ENCODE peak calls at places on chromosome 20, in nine cellular contexts. N is esophagus squamous epithelium, K is uterus, O is HAP-1, S is left ventricle myocardium inferior, V is fibroblast of lung, X is tibial artery, E is H1, H is adrenal gland. Z is an unnamed sample.

GRCh38 chr20:58604410-58604881 is 46.6 kb upstream of the STX16 start:
- DNase-seq in N (no peak), K (no peak), O (no peak), S (no peak), V (no peak), X (no peak), E (no peak), H (no peak), Z (no peak)

GRCh38 chr20:35953411-35954199 is 697 bp downstream of the SCAND1 start:
- DNase-seq in N (no peak), K (no peak), O (peak; percentile 42), S (peak; percentile 48), V (peak; percentile 51), X (peak; percentile 28), E (no peak), H (peak; percentile 69), Z (no peak)

GRCh38 chr20:17570347-17571152 is 675 bp downstream of the DSTN start:
- DNase-seq in N (no peak), K (peak; percentile 60), O (peak; percentile 72), S (peak; percentile 37), V (peak; percentile 49), X (peak; percentile 59), E (no peak), H (peak; percentile 84), Z (no peak)

GRCh38 chr20:10857362-10858070 is 183.7 kb upstream of the JAG1 start:
- DNase-seq in N (no peak), K (peak; percentile 36), O (no peak), S (no peak), V (peak; percentile 91), X (peak; percentile 49), E (no peak), H (no peak), Z (no peak)

GRCh38 chr20:62167474-62167873 is 15.4 kb upstream of the MTG2 start:
- DNase-seq in N (no peak), K (no peak), O (no peak), S (no peak), V (no peak), X (no peak), E (no peak), H (no peak), Z (no peak)

GRCh38 chr20:17666491-17666890 is 15.6 kb downstream of the RRBP1 start:
- DNase-seq in N (no peak), K (no peak), O (no peak), S (no peak), V (peak; percentile 67), X (no peak), E (no peak), H (no peak), Z (no peak)

GRCh38 chr20:63484236-63484635 is 11.8 kb upstream of the KCNQ2 start:
- DNase-seq in N (no peak), K (no peak), O (peak; percentile 36), S (no peak), V (no peak), X (no peak), E (no peak), H (no peak), Z (no peak)

GRCh38 chr20:34974246-34974645 is 18.6 kb downstream of the MYH7B start:
- DNase-seq in N (no peak), K (no peak), O (no peak), S (no peak), V (no peak), X (no peak), E (no peak), H (no peak), Z (no peak)

GRCh38 chr20:4667836-4668235 is 53.9 kb upstream of the PRND start:
- DNase-seq in N (no peak), K (no peak), O (no peak), S (no peak), V (no peak), X (no peak), E (no peak), H (no peak), Z (no peak)

GRCh38 chr20:62417981-62418708 is 9.2 kb downstream of the RBBP8NL start:
- DNase-seq in N (no peak), K (no peak), O (no peak), S (no peak), V (no peak), X (no peak), E (no peak), H (no peak), Z (no peak)

GRCh38 chr20:11849976-11850670 is 67.6 kb upstream of the BTBD3 start:
- DNase-seq in N (no peak), K (no peak), O (peak; percentile 63), S (no peak), V (peak; percentile 84), X (peak; percentile 28), E (no peak), H (no peak), Z (no peak)

GRCh38 chr20:6134592-6134991 is 11.8 kb upstream of the FERMT1 start:
- DNase-seq in N (no peak), K (no peak), O (no peak), S (no peak), V (no peak), X (no peak), E (no peak), H (peak; percentile 34), Z (no peak)

GRCh38 chr20:53751394-53752368 is 158.0 kb upstream of the ZNF217 start:
- DNase-seq in N (no peak), K (no peak), O (no peak), S (no peak), V (peak; percentile 41), X (no peak), E (no peak), H (no peak), Z (no peak)

GRCh38 chr20:967796-968742 is 34.0 kb downstream of the RSPO4 start:
- DNase-seq in N (no peak), K (no peak), O (peak; percentile 35), S (no peak), V (peak; percentile 23), X (no peak), E (no peak), H (no peak), Z (no peak)

GRCh38 chr20:32201296-32201976 is 6.1 kb downstream of the PLAGL2 start:
- DNase-seq in N (no peak), K (no peak), O (no peak), S (no peak), V (peak; percentile 51), X (no peak), E (no peak), H (no peak), Z (no peak)

GRCh38 chr20:32204485-32205115 is 2.9 kb downstream of the PLAGL2 start:
- DNase-seq in N (no peak), K (no peak), O (no peak), S (no peak), V (no peak), X (no peak), E (no peak), H (no peak), Z (no peak)

GRCh38 chr20:32199006-32199405 is 8.5 kb downstream of the PLAGL2 start:
- DNase-seq in N (no peak), K (no peak), O (no peak), S (no peak), V (no peak), X (no peak), E (no peak), H (no peak), Z (no peak)

GRCh38 chr20:32203556-32204484 is 3.7 kb downstream of the PLAGL2 start:
- DNase-seq in N (no peak), K (peak; percentile 73), O (no peak), S (no peak), V (peak; percentile 22), X (no peak), E (no peak), H (no peak), Z (no peak)

DNA sequence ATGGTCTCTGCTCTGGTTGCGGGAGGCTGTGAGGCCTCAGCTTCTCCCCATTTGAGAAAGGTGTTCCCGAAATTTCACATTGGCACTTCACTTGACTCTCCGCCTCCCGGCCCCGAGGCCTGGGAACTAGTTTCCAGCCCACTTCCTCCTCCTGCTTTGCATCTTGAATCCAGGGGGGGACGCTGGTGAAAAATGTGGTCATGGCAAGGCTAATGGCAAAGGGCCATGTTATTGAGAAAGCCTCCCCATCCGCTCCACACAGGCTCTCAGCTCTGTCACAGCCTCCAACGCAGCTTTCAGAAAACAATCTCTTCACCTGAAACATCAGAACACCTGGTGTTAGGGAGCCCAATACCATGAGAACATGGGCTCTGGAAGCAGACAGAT is 5.6 kb downstream of the PLAGL2 start:
- DNase-seq in N (no peak), K (no peak), O (no peak), S (no peak), V (no peak), X (no peak), E (no peak), H (no peak), Z (no peak)
- H3K4me1 ChIP-seq in N (peaks cover 18% of the 10 kb centered on the region), K (peaks cover 12% of the 10 kb centered on the region), O (peaks cover 22% of the 10 kb centered on the region), S (peaks cover 77% of the 10 kb centered on the region), V (peaks cover 9% of the 10 kb centered on the region), X (peaks cover 35% of the 10 kb centered on the region), E (peaks cover 20% of the 10 kb centered on the region), H (peaks cover 56% of the 10 kb centered on the region), Z (peaks cover 48% of the 10 kb centered on the region)

GRCh38 chr20:49693435-49694171 is 20.1 kb downstream of the B4GALT5 start:
- DNase-seq in N (no peak), K (no peak), O (no peak), S (no peak), V (no peak), X (no peak), E (no peak), H (no peak), Z (no peak)
- H3K4me1 ChIP-seq in N (peaks cover 11% of the 10 kb centered on the region), K (no peaks in the 10 kb centered on the region), O (peaks cover 21% of the 10 kb centered on the region), S (peaks cover 90% of the 10 kb centered on the region), V (no peaks in the 10 kb centered on the region), X (peaks cover 3% of the 10 kb centered on the region), E (peaks cover 11% of the 10 kb centered on the region), H (peaks cover 84% of the 10 kb centered on the region), Z (peaks cover 48% of the 10 kb centered on the region)

GRCh38 chr20:46355778-46356177 is 47.5 kb upstream of the CDH22 start:
- DNase-seq in N (no peak), K (no peak), O (no peak), S (no peak), V (no peak), X (no peak), E (no peak), H (no peak), Z (no peak)
- H3K4me1 ChIP-seq in N (peaks cover 9% of the 10 kb centered on the region), K (peaks cover 8% of the 10 kb centered on the region), O (no peaks in the 10 kb centered on the region), S (peaks cover 55% of the 10 kb centered on the region), V (no peaks in the 10 kb centered on the region), X (peaks cover 16% of the 10 kb centered on the region), E (peaks cover 8% of the 10 kb centered on the region), H (peaks cover 49% of the 10 kb centered on the region), Z (peaks cover 47% of the 10 kb centered on the region)

GRCh38 chr20:51613576-51613975 is 71.1 kb upstream of the NFATC2 start:
- DNase-seq in N (no peak), K (peak; percentile 77), O (no peak), S (no peak), V (no peak), X (no peak), E (no peak), H (no peak), Z (no peak)

GRCh38 chr20:51612896-51613295 is 70.4 kb upstream of the NFATC2 start:
- DNase-seq in N (no peak), K (no peak), O (no peak), S (no peak), V (no peak), X (no peak), E (no peak), H (no peak), Z (no peak)

GRCh38 chr20:51611625-51611890 is 69.0 kb upstream of the NFATC2 start:
- DNase-seq in N (no peak), K (no peak), O (no peak), S (no peak), V (peak; percentile 15), X (no peak), E (no peak), H (no peak), Z (no peak)

GRCh38 chr20:51610761-51611624 is 68.5 kb upstream of the NFATC2 start:
- DNase-seq in N (no peak), K (no peak), O (no peak), S (no peak), V (no peak), X (no peak), E (no peak), H (no peak), Z (no peak)

GRCh38 chr20:51616060-51616459 is 73.5 kb upstream of the NFATC2 start:
- DNase-seq in N (no peak), K (no peak), O (no peak), S (no peak), V (no peak), X (no peak), E (no peak), H (no peak), Z (no peak)
- H3K4me1 ChIP-seq in N (no peaks in the 10 kb centered on the region), K (peaks cover 6% of the 10 kb centered on the region), O (no peaks in the 10 kb centered on the region), S (no peaks in the 10 kb centered on the region), V (no peaks in the 10 kb centered on the region), X (no peaks in the 10 kb centered on the region), E (no peaks in the 10 kb centered on the region), H (no peaks in the 10 kb centered on the region), Z (no peaks in the 10 kb centered on the region)